ENCODE peak calls at places on chromosomes 4 and X, in six cellular contexts. One of them, this sample, is unnamed.

GRCh38 chrX:15838017-15838416 is 16.6 kb downstream of the AP1S2 start:
- DNase-seq in endothelial cell of umbilical vein: no peak
- DNase-seq in cardiac fibroblast: no peak
- DNase-seq in tibial nerve: no peak
- DNase-seq in breast epithelium: no peak
- DNase-seq in tibial artery: no peak
- DNase-seq in this sample: no peak

GRCh38 chrX:66042307-66043077 is 2.6 kb upstream of the VSIG4 start:
- DNase-seq in cardiac fibroblast: no peak
- DNase-seq in breast epithelium: no peak
- DNase-seq in tibial nerve: no peak
- DNase-seq in tibial artery: no peak
- DNase-seq in endothelial cell of umbilical vein: no peak
- DNase-seq in this sample: no peak

GRCh38 chr4:108399610-108400265 is 220.6 kb upstream of the RPL34 start:
- DNase-seq in endothelial cell of umbilical vein: no peak
- DNase-seq in tibial nerve: no peak
- DNase-seq in tibial artery: no peak
- DNase-seq in breast epithelium: no peak
- DNase-seq in cardiac fibroblast: no peak
- DNase-seq in this sample: no peak

GRCh38 chrX:48939417-48940228 is 17.8 kb downstream of the OTUD5 start:
- DNase-seq in tibial nerve: no peak
- DNase-seq in cardiac fibroblast: no peak
- DNase-seq in tibial artery: no peak
- DNase-seq in breast epithelium: no peak
- DNase-seq in endothelial cell of umbilical vein: no peak
- DNase-seq in this sample: no peak

GRCh38 chr4:186149872-186150271 is 41.5 kb upstream of the CYP4V2 start:
- DNase-seq in cardiac fibroblast: peak; percentile 55
- DNase-seq in endothelial cell of umbilical vein: peak; percentile 41
- DNase-seq in breast epithelium: no peak
- DNase-seq in tibial nerve: peak; percentile 72
- DNase-seq in tibial artery: peak; percentile 80
- DNase-seq in this sample: no peak

GRCh38 chrX:72102760-72103159 is 29.0 kb downstream of the RTL5 start:
- DNase-seq in tibial nerve: no peak
- DNase-seq in tibial artery: no peak
- DNase-seq in breast epithelium: no peak
- DNase-seq in cardiac fibroblast: no peak
- DNase-seq in endothelial cell of umbilical vein: peak; percentile 32
- DNase-seq in this sample: no peak

GRCh38 chrX:132564026-132564425 is 75.2 kb upstream of the MBNL3 start:
- DNase-seq in tibial nerve: no peak
- DNase-seq in tibial artery: no peak
- DNase-seq in breast epithelium: no peak
- DNase-seq in endothelial cell of umbilical vein: no peak
- DNase-seq in cardiac fibroblast: no peak
- DNase-seq in this sample: no peak

GRCh38 chr4:2962099-2962455 is 1.1 kb downstream of the NOP14 start:
- DNase-seq in tibial artery: no peak
- DNase-seq in cardiac fibroblast: no peak
- DNase-seq in endothelial cell of umbilical vein: peak; percentile 21
- DNase-seq in tibial nerve: no peak
- DNase-seq in breast epithelium: no peak
- DNase-seq in this sample: no peak

GRCh38 chrX:69214463-69214862 is 49.2 kb upstream of the PJA1 start:
- DNase-seq in endothelial cell of umbilical vein: no peak
- DNase-seq in tibial artery: no peak
- DNase-seq in breast epithelium: no peak
- DNase-seq in cardiac fibroblast: no peak
- DNase-seq in tibial nerve: no peak
- DNase-seq in this sample: no peak

GRCh38 chr4:81965454-81965853 is 408.3 kb downstream of the HNRNPD start:
- DNase-seq in breast epithelium: no peak
- DNase-seq in tibial artery: no peak
- DNase-seq in endothelial cell of umbilical vein: no peak
- DNase-seq in tibial nerve: no peak
- DNase-seq in cardiac fibroblast: no peak
- DNase-seq in this sample: no peak

GRCh38 chr4:81512371-81512770 is 40.7 kb upstream of the RASGEF1B start:
- DNase-seq in endothelial cell of umbilical vein: no peak
- DNase-seq in breast epithelium: no peak
- DNase-seq in tibial artery: no peak
- DNase-seq in cardiac fibroblast: no peak
- DNase-seq in tibial nerve: no peak
- DNase-seq in this sample: no peak

GRCh38 chr4:163344147-163345050 is 707 bp downstream of the NPY5R start:
- DNase-seq in tibial nerve: no peak
- DNase-seq in tibial artery: peak; percentile 70
- DNase-seq in endothelial cell of umbilical vein: no peak
- DNase-seq in cardiac fibroblast: no peak
- DNase-seq in breast epithelium: no peak
- DNase-seq in this sample: no peak

GRCh38 chr4:70994387-70995099 is 1.1 kb downstream of the DCK start:
- DNase-seq in tibial nerve: no peak
- DNase-seq in breast epithelium: no peak
- DNase-seq in endothelial cell of umbilical vein: no peak
- DNase-seq in tibial artery: no peak
- DNase-seq in cardiac fibroblast: no peak
- DNase-seq in this sample: no peak

GRCh38 chr4:179465131-179465797 is 2023.0 kb upstream of the AGA start:
- DNase-seq in tibial nerve: no peak
- DNase-seq in breast epithelium: no peak
- DNase-seq in cardiac fibroblast: peak; percentile 12
- DNase-seq in endothelial cell of umbilical vein: no peak
- DNase-seq in tibial artery: no peak
- DNase-seq in this sample: no peak

GRCh38 chr4:47915378-47915777 is 995 bp upstream of the NFXL1 start:
- DNase-seq in endothelial cell of umbilical vein: peak; percentile 6
- DNase-seq in cardiac fibroblast: no peak
- DNase-seq in breast epithelium: no peak
- DNase-seq in tibial nerve: no peak
- DNase-seq in tibial artery: no peak
- DNase-seq in this sample: no peak

GRCh38 chr4:165379662-165380061 is 854 bp downstream of the CPE start:
- DNase-seq in tibial artery: peak; percentile 71
- DNase-seq in breast epithelium: no peak
- DNase-seq in cardiac fibroblast: no peak
- DNase-seq in endothelial cell of umbilical vein: no peak
- DNase-seq in tibial nerve: no peak
- DNase-seq in this sample: no peak

GRCh38 chr4:108010167-108010566 is 20.5 kb downstream of the HADH start:
- DNase-seq in tibial nerve: no peak
- DNase-seq in cardiac fibroblast: peak; percentile 79
- DNase-seq in endothelial cell of umbilical vein: no peak
- DNase-seq in tibial artery: no peak
- DNase-seq in breast epithelium: no peak
- DNase-seq in this sample: peak; percentile 79

GRCh38 chr4:77994194-77994721 is 62.9 kb upstream of the FRAS1 start:
- DNase-seq in breast epithelium: no peak
- DNase-seq in tibial artery: no peak
- DNase-seq in tibial nerve: peak; percentile 6
- DNase-seq in cardiac fibroblast: peak; percentile 63
- DNase-seq in endothelial cell of umbilical vein: peak; percentile 69
- DNase-seq in this sample: peak; percentile 77

GRCh38 chr4:183638436-183638835 is 20.5 kb downstream of the RWDD4 start:
- DNase-seq in tibial nerve: no peak
- DNase-seq in cardiac fibroblast: no peak
- DNase-seq in breast epithelium: no peak
- DNase-seq in tibial artery: no peak
- DNase-seq in endothelial cell of umbilical vein: no peak
- DNase-seq in this sample: peak; percentile 75

GRCh38 chr4:99180367-99181169 is 36.5 kb upstream of the ADH4 start:
- DNase-seq in tibial nerve: peak; percentile 52
- DNase-seq in endothelial cell of umbilical vein: no peak
- DNase-seq in breast epithelium: no peak
- DNase-seq in tibial artery: no peak
- DNase-seq in cardiac fibroblast: peak; percentile 86
- DNase-seq in this sample: peak; percentile 39

GRCh38 chr4:94758141-94758699 is 465 bp downstream of the BMPR1B start:
- DNase-seq in tibial artery: peak; percentile 73
- DNase-seq in endothelial cell of umbilical vein: peak; percentile 49
- DNase-seq in breast epithelium: no peak
- DNase-seq in tibial nerve: peak; percentile 33
- DNase-seq in cardiac fibroblast: peak; percentile 30
- DNase-seq in this sample: no peak

GRCh38 chr4:94762326-94762725 is 4.6 kb downstream of the BMPR1B start:
- DNase-seq in tibial artery: no peak
- DNase-seq in cardiac fibroblast: no peak
- DNase-seq in breast epithelium: no peak
- DNase-seq in tibial nerve: no peak
- DNase-seq in endothelial cell of umbilical vein: no peak
- DNase-seq in this sample: no peak

GRCh38 chr4:94758700-94759399 is 1.1 kb downstream of the BMPR1B start:
- DNase-seq in breast epithelium: no peak
- DNase-seq in cardiac fibroblast: peak; percentile 28
- DNase-seq in endothelial cell of umbilical vein: peak; percentile 28
- DNase-seq in tibial nerve: no peak
- DNase-seq in tibial artery: no peak
- DNase-seq in this sample: no peak

GRCh38 chr4:94759767-94760211 is 2.0 kb downstream of the BMPR1B start:
- DNase-seq in breast epithelium: no peak
- DNase-seq in tibial nerve: no peak
- DNase-seq in tibial artery: no peak
- DNase-seq in endothelial cell of umbilical vein: no peak
- DNase-seq in cardiac fibroblast: no peak
- DNase-seq in this sample: no peak

GRCh38 chr4:94757192-94758140 is at the start of gene BMPR1B:
- DNase-seq in breast epithelium: no peak
- DNase-seq in endothelial cell of umbilical vein: peak; percentile 75
- DNase-seq in tibial nerve: peak; percentile 33
- DNase-seq in cardiac fibroblast: peak; percentile 69
- DNase-seq in tibial artery: peak; percentile 65
- DNase-seq in this sample: peak; percentile 5
- TF ChIP-seq CTCF in breast epithelium: no peak
- TF ChIP-seq CTCF in endothelial cell of umbilical vein: peak; percentile 20
- TF ChIP-seq CTCF in tibial nerve: no peak
- TF ChIP-seq CTCF in cardiac fibroblast: no peak
- TF ChIP-seq CTCF in tibial artery: no peak
- TF ChIP-seq CTCF in this sample: no peak

GRCh38 chr4:173748353-173748752 is 218.3 kb upstream of the HAND2 start:
- DNase-seq in tibial artery: no peak
- DNase-seq in tibial nerve: no peak
- DNase-seq in endothelial cell of umbilical vein: no peak
- DNase-seq in breast epithelium: no peak
- DNase-seq in cardiac fibroblast: peak; percentile 21
- DNase-seq in this sample: no peak

GRCh38 chr4:173758132-173758531 is 228.1 kb upstream of the HAND2 start:
- DNase-seq in tibial nerve: no peak
- DNase-seq in cardiac fibroblast: no peak
- DNase-seq in breast epithelium: no peak
- DNase-seq in tibial artery: no peak
- DNase-seq in endothelial cell of umbilical vein: no peak
- DNase-seq in this sample: no peak

GRCh38 chr4:173747537-173748257 is 217.7 kb upstream of the HAND2 start:
- DNase-seq in endothelial cell of umbilical vein: no peak
- DNase-seq in cardiac fibroblast: no peak
- DNase-seq in tibial artery: no peak
- DNase-seq in breast epithelium: no peak
- DNase-seq in tibial nerve: no peak
- DNase-seq in this sample: no peak

GRCh38 chr4:173753408-173753807 is 223.4 kb upstream of the HAND2 start:
- DNase-seq in breast epithelium: no peak
- DNase-seq in endothelial cell of umbilical vein: no peak
- DNase-seq in cardiac fibroblast: no peak
- DNase-seq in tibial artery: no peak
- DNase-seq in tibial nerve: no peak
- DNase-seq in this sample: no peak

DNA sequence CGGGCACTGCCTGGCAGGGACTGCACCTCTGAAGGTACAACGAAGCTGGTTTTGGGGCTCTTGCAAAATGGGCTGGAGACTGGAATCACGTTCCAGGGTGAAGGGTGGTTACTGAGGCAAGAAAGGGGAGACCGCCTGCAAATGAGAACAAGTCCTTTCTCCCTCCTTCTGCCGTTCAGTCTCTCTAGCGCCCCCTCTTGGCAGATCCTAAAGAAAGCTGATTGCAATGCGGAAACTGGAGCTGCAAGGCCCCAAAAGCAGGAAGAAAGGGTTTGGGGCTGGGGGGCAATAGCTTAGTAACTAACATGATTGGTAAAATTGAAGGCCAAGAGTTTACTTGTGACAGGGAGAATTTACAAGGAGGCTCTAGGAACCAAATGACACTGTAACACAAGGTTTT is 222.6 kb upstream of the HAND2 start:
- DNase-seq in cardiac fibroblast: peak; percentile 36
- DNase-seq in breast epithelium: no peak
- DNase-seq in tibial artery: no peak
- DNase-seq in tibial nerve: no peak
- DNase-seq in endothelial cell of umbilical vein: peak; percentile 23
- DNase-seq in this sample: no peak
- TF ChIP-seq CTCF in cardiac fibroblast: peak; percentile 51
- TF ChIP-seq CTCF in breast epithelium: no peak
- TF ChIP-seq CTCF in tibial artery: peak; percentile 26
- TF ChIP-seq CTCF in tibial nerve: no peak
- TF ChIP-seq CTCF in endothelial cell of umbilical vein: peak; percentile 45
- TF ChIP-seq CTCF in this sample: peak; percentile 56

GRCh38 chr4:6695660-6696581 is 2.2 kb downstream of the S100P start:
- DNase-seq in endothelial cell of umbilical vein: no peak
- DNase-seq in breast epithelium: peak; percentile 92
- DNase-seq in tibial artery: no peak
- DNase-seq in tibial nerve: no peak
- DNase-seq in cardiac fibroblast: no peak
- DNase-seq in this sample: no peak
- TF ChIP-seq CTCF in endothelial cell of umbilical vein: no peak
- TF ChIP-seq CTCF in breast epithelium: no peak
- TF ChIP-seq CTCF in tibial artery: no peak
- TF ChIP-seq CTCF in tibial nerve: no peak
- TF ChIP-seq CTCF in cardiac fibroblast: no peak
- TF ChIP-seq CTCF in this sample: peak; percentile 23

GRCh38 chrX:29233592-29234179 is 646.4 kb downstream of the IL1RAPL1 start:
- DNase-seq in tibial nerve: no peak
- DNase-seq in cardiac fibroblast: no peak
- DNase-seq in breast epithelium: no peak
- DNase-seq in endothelial cell of umbilical vein: no peak
- DNase-seq in tibial artery: no peak
- DNase-seq in this sample: no peak

GRCh38 chrX:29229802-29230201 is 642.6 kb downstream of the IL1RAPL1 start:
- DNase-seq in tibial nerve: no peak
- DNase-seq in tibial artery: no peak
- DNase-seq in cardiac fibroblast: peak; percentile 29
- DNase-seq in breast epithelium: no peak
- DNase-seq in endothelial cell of umbilical vein: no peak
- DNase-seq in this sample: peak; percentile 11

GRCh38 chrX:29231800-29232199 is 644.6 kb downstream of the IL1RAPL1 start:
- DNase-seq in breast epithelium: no peak
- DNase-seq in tibial nerve: no peak
- DNase-seq in cardiac fibroblast: peak; percentile 31
- DNase-seq in tibial artery: no peak
- DNase-seq in endothelial cell of umbilical vein: peak; percentile 9
- DNase-seq in this sample: no peak
- TF ChIP-seq CTCF in breast epithelium: no peak
- TF ChIP-seq CTCF in tibial nerve: peak; percentile 23
- TF ChIP-seq CTCF in cardiac fibroblast: peak; percentile 36
- TF ChIP-seq CTCF in tibial artery: no peak
- TF ChIP-seq CTCF in endothelial cell of umbilical vein: no peak
- TF ChIP-seq CTCF in this sample: peak; percentile 58

GRCh38 chr4:76251448-76252270 is at the start of gene FAM47E:
- DNase-seq in tibial nerve: peak; percentile 9
- DNase-seq in tibial artery: peak; percentile 80
- DNase-seq in endothelial cell of umbilical vein: peak; percentile 44
- DNase-seq in cardiac fibroblast: peak; percentile 19
- DNase-seq in breast epithelium: peak; percentile 92
- DNase-seq in this sample: peak; percentile 37
- TF ChIP-seq CTCF in tibial nerve: peak; percentile 20
- TF ChIP-seq CTCF in tibial artery: peak; percentile 35
- TF ChIP-seq CTCF in endothelial cell of umbilical vein: peak; percentile 44
- TF ChIP-seq CTCF in cardiac fibroblast: peak; percentile 1
- TF ChIP-seq CTCF in breast epithelium: no peak
- TF ChIP-seq CTCF in this sample: peak; percentile 38

This sample was measured in HFFc6.